ENCODE peak calls at places on chromosomes 16 and 17, in six cellular contexts. One of them, this sample, is unnamed.

GRCh38 chr17:35256629-35257028 is 13.8 kb downstream of the SLFN5 start:
- DNase-seq in Calu3: peak
- DNase-seq in PC-9: peak
- DNase-seq in nephron progenitor cell: no peak
- DNase-seq in heart left ventricle: no peak
- DNase-seq in choroid plexus epithelial cell: no peak
- DNase-seq in this sample: no peak

GRCh38 chr17:13776027-13776551 is 174.4 kb upstream of the HS3ST3A1 start:
- DNase-seq in PC-9: no peak
- DNase-seq in choroid plexus epithelial cell: no peak
- DNase-seq in Calu3: no peak
- DNase-seq in heart left ventricle: peak
- DNase-seq in nephron progenitor cell: no peak
- DNase-seq in this sample: no peak

GRCh38 chr16:2008009-2008526 is 1.6 kb downstream of the ZNF598 start:
- DNase-seq in heart left ventricle: peak
- DNase-seq in nephron progenitor cell: no peak
- DNase-seq in choroid plexus epithelial cell: peak
- DNase-seq in Calu3: peak
- DNase-seq in PC-9: peak
- DNase-seq in this sample: peak

GRCh38 chr17:68511254-68511670 is 968 bp upstream of the PRKAR1A start:
- DNase-seq in heart left ventricle: no peak
- DNase-seq in Calu3: no peak
- DNase-seq in PC-9: no peak
- DNase-seq in choroid plexus epithelial cell: no peak
- DNase-seq in nephron progenitor cell: no peak
- DNase-seq in this sample: no peak

GRCh38 chr16:76278976-76279375 is 1.8 kb downstream of the CNTNAP4 start:
- DNase-seq in choroid plexus epithelial cell: peak
- DNase-seq in nephron progenitor cell: no peak
- DNase-seq in heart left ventricle: no peak
- DNase-seq in PC-9: no peak
- DNase-seq in Calu3: no peak
- DNase-seq in this sample: peak

GRCh38 chr16:1331712-1332617 is 1.5 kb upstream of the BAIAP3 start:
- DNase-seq in PC-9: peak
- DNase-seq in Calu3: peak
- DNase-seq in heart left ventricle: peak
- DNase-seq in nephron progenitor cell: peak
- DNase-seq in choroid plexus epithelial cell: peak
- DNase-seq in this sample: peak

GRCh38 chr16:2428787-2429036 is 535 bp upstream of the CCNF start:
- DNase-seq in PC-9: no peak
- DNase-seq in heart left ventricle: no peak
- DNase-seq in choroid plexus epithelial cell: no peak
- DNase-seq in nephron progenitor cell: no peak
- DNase-seq in Calu3: no peak
- DNase-seq in this sample: no peak

GRCh38 chr16:57619133-57619605 is 9.3 kb upstream of the ADGRG1 start:
- DNase-seq in choroid plexus epithelial cell: no peak
- DNase-seq in heart left ventricle: peak
- DNase-seq in PC-9: no peak
- DNase-seq in Calu3: no peak
- DNase-seq in nephron progenitor cell: no peak
- DNase-seq in this sample: no peak

GRCh38 chr17:73555199-73555810 is 88.9 kb downstream of the SDK2 start:
- DNase-seq in heart left ventricle: no peak
- DNase-seq in nephron progenitor cell: no peak
- DNase-seq in Calu3: no peak
- DNase-seq in PC-9: no peak
- DNase-seq in choroid plexus epithelial cell: no peak
- DNase-seq in this sample: no peak

GRCh38 chr16:76681296-76681695 is 404.1 kb downstream of the CNTNAP4 start:
- DNase-seq in choroid plexus epithelial cell: no peak
- DNase-seq in PC-9: no peak
- DNase-seq in heart left ventricle: no peak
- DNase-seq in Calu3: no peak
- DNase-seq in nephron progenitor cell: no peak
- DNase-seq in this sample: no peak

GRCh38 chr17:77640916-77641605 is 317.4 kb upstream of the TNRC6C start:
- DNase-seq in nephron progenitor cell: no peak
- DNase-seq in PC-9: no peak
- DNase-seq in Calu3: no peak
- DNase-seq in heart left ventricle: no peak
- DNase-seq in choroid plexus epithelial cell: no peak
- DNase-seq in this sample: no peak

GRCh38 chr16:85746431-85747227 is 4.3 kb downstream of the C16orf74 start:
- DNase-seq in Calu3: peak
- DNase-seq in nephron progenitor cell: no peak
- DNase-seq in PC-9: peak
- DNase-seq in choroid plexus epithelial cell: no peak
- DNase-seq in heart left ventricle: no peak
- DNase-seq in this sample: peak

GRCh38 chr17:50511058-50511457 is 2.8 kb downstream of the MYCBPAP start:
- DNase-seq in choroid plexus epithelial cell: peak
- DNase-seq in heart left ventricle: no peak
- DNase-seq in nephron progenitor cell: no peak
- DNase-seq in Calu3: peak
- DNase-seq in PC-9: peak
- DNase-seq in this sample: peak

GRCh38 chr17:72632026-72632684 is 460.3 kb downstream of the SLC39A11 start:
- DNase-seq in nephron progenitor cell: no peak
- DNase-seq in PC-9: no peak
- DNase-seq in heart left ventricle: no peak
- DNase-seq in Calu3: peak
- DNase-seq in choroid plexus epithelial cell: no peak
- DNase-seq in this sample: no peak

GRCh38 chr17:31385428-31386285 is 5.8 kb upstream of the RAB11FIP4 start:
- DNase-seq in PC-9: no peak
- DNase-seq in nephron progenitor cell: no peak
- DNase-seq in heart left ventricle: no peak
- DNase-seq in choroid plexus epithelial cell: no peak
- DNase-seq in Calu3: no peak
- DNase-seq in this sample: no peak

GRCh38 chr16:29014561-29015029 is 29.7 kb downstream of the LAT start:
- DNase-seq in choroid plexus epithelial cell: no peak
- DNase-seq in PC-9: no peak
- DNase-seq in heart left ventricle: no peak
- DNase-seq in nephron progenitor cell: no peak
- DNase-seq in Calu3: no peak
- DNase-seq in this sample: no peak

GRCh38 chr17:51128089-51128488 is 7.4 kb upstream of the SPAG9 start:
- DNase-seq in Calu3: peak
- DNase-seq in heart left ventricle: no peak
- DNase-seq in choroid plexus epithelial cell: no peak
- DNase-seq in nephron progenitor cell: no peak
- DNase-seq in PC-9: no peak
- DNase-seq in this sample: peak

GRCh38 chr16:27806388-27806787 is 256.4 kb downstream of the KATNIP start:
- DNase-seq in heart left ventricle: no peak
- DNase-seq in Calu3: no peak
- DNase-seq in choroid plexus epithelial cell: no peak
- DNase-seq in nephron progenitor cell: no peak
- DNase-seq in PC-9: no peak
- DNase-seq in this sample: no peak

GRCh38 chr17:6231886-6232767 is 161.9 kb downstream of the WSCD1 start:
- DNase-seq in nephron progenitor cell: no peak
- DNase-seq in choroid plexus epithelial cell: peak
- DNase-seq in Calu3: peak
- DNase-seq in heart left ventricle: no peak
- DNase-seq in PC-9: no peak
- DNase-seq in this sample: no peak

GRCh38 chr17:77327181-77327565 is 186.4 kb downstream of the SEC14L1 start:
- DNase-seq in choroid plexus epithelial cell: no peak
- DNase-seq in PC-9: no peak
- DNase-seq in Calu3: no peak
- DNase-seq in nephron progenitor cell: no peak
- DNase-seq in heart left ventricle: peak
- DNase-seq in this sample: no peak

GRCh38 chr17:83010323-83011200 is 68.8 kb upstream of the METRNL start:
- DNase-seq in heart left ventricle: no peak
- DNase-seq in PC-9: no peak
- DNase-seq in nephron progenitor cell: no peak
- DNase-seq in choroid plexus epithelial cell: peak
- DNase-seq in Calu3: no peak
- DNase-seq in this sample: no peak

GRCh38 chr17:50347894-50348291 is 2.0 kb downstream of the XYLT2 start:
- DNase-seq in Calu3: no peak
- DNase-seq in PC-9: no peak
- DNase-seq in choroid plexus epithelial cell: no peak
- DNase-seq in nephron progenitor cell: no peak
- DNase-seq in heart left ventricle: no peak
- DNase-seq in this sample: no peak

GRCh38 chr17:29847118-29847517 is 82.9 kb downstream of the SSH2 start:
- DNase-seq in PC-9: no peak
- DNase-seq in heart left ventricle: no peak
- DNase-seq in choroid plexus epithelial cell: no peak
- DNase-seq in nephron progenitor cell: no peak
- DNase-seq in Calu3: no peak
- DNase-seq in this sample: no peak

GRCh38 chr16:3121843-3122467 is 9.6 kb downstream of the ZNF205 start:
- DNase-seq in nephron progenitor cell: no peak
- DNase-seq in Calu3: no peak
- DNase-seq in PC-9: no peak
- DNase-seq in choroid plexus epithelial cell: peak
- DNase-seq in heart left ventricle: no peak
- DNase-seq in this sample: peak

DNA sequence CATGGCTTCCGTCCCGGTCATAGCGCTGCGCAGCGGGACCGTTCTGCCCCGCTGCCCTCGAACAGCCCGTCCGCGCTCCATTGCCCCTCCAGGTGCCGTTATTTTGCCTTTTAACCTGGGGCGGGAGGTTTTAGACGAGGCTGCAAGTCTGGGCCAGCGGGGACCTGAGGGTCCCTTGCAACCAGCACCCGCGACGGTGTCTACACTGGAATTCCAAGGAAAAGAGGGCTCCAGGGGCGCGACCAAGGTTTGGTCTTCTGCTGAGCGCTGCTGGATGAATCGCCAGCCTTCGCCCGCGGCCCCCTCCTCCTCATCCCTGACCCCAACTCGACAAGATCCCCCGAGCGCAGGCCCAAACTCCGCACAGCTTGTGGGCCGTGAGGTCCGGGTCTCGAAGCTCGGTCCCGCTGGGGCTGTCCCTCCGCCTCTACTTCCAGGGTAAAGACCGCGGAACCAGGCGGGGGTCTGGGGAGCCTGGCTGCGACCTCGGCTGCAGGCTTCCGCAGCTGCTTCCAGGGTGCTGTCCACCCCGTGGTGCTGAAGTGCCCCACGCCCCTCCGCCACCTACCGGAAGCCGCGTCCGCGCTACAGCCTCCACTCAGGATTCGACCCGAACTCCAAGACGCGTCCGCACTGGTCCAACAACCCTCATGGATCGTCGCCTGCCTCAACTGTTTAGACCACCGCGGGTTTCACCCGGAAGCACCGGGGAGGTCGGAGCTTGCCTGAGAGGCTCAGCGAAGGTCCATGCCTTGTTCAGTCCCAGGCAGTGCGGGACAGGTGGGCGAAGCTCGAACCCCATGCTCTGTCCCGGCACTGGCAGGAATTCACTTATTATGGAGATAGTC is 10.1 kb upstream of the CA4 start:
- DNase-seq in Calu3: no peak
- DNase-seq in PC-9: peak
- DNase-seq in nephron progenitor cell: peak
- DNase-seq in choroid plexus epithelial cell: peak
- DNase-seq in heart left ventricle: peak
- DNase-seq in this sample: peak
- TF ChIP-seq CTCF in Calu3: no peak
- TF ChIP-seq CTCF in PC-9: no peak
- TF ChIP-seq CTCF in nephron progenitor cell: peak
- TF ChIP-seq CTCF in choroid plexus epithelial cell: peak
- TF ChIP-seq CTCF in heart left ventricle: peak
- TF ChIP-seq CTCF in this sample: peak

GRCh38 chr17:74748279-74748528 is 224 bp upstream of the NHERF1 start:
- DNase-seq in heart left ventricle: no peak
- DNase-seq in Calu3: no peak
- DNase-seq in PC-9: peak
- DNase-seq in nephron progenitor cell: no peak
- DNase-seq in choroid plexus epithelial cell: no peak
- DNase-seq in this sample: no peak
- TF ChIP-seq CTCF in heart left ventricle: peak
- TF ChIP-seq CTCF in Calu3: no peak
- TF ChIP-seq CTCF in PC-9: no peak
- TF ChIP-seq CTCF in nephron progenitor cell: no peak
- TF ChIP-seq CTCF in choroid plexus epithelial cell: no peak
- TF ChIP-seq CTCF in this sample: no peak

DNA sequence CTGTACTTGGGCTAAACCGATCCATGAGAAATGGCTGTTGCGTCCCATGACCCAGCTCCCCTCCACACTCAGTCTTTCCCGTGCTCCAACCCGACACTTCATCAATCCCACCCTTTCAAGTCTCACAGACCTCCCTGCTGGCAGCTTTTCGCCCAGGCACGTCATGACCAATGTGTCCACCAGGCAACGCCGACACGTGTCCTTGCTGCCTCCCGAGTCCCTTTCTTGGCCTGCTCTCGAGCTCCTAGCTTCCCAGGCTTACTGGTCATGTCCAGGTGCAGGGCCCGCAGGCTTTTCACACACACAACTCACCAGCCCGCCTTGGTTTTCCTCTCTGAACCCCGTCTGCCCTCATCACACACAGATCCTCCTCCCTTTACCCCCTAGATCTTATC is 12.2 kb downstream of the MNT start:
- DNase-seq in Calu3: no peak
- DNase-seq in heart left ventricle: no peak
- DNase-seq in choroid plexus epithelial cell: no peak
- DNase-seq in nephron progenitor cell: no peak
- DNase-seq in PC-9: no peak
- DNase-seq in this sample: no peak
- TF ChIP-seq CTCF in Calu3: no peak
- TF ChIP-seq CTCF in heart left ventricle: no peak
- TF ChIP-seq CTCF in choroid plexus epithelial cell: no peak
- TF ChIP-seq CTCF in nephron progenitor cell: no peak
- TF ChIP-seq CTCF in PC-9: no peak
- TF ChIP-seq CTCF in this sample: no peak

GRCh38 chr16:53415504-53415903 is 18.8 kb upstream of the RBL2 start:
- DNase-seq in Calu3: peak
- DNase-seq in choroid plexus epithelial cell: no peak
- DNase-seq in heart left ventricle: no peak
- DNase-seq in PC-9: peak
- DNase-seq in nephron progenitor cell: no peak
- DNase-seq in this sample: no peak

GRCh38 chr16:53417976-53418375 is 16.3 kb upstream of the RBL2 start:
- DNase-seq in Calu3: no peak
- DNase-seq in PC-9: no peak
- DNase-seq in nephron progenitor cell: no peak
- DNase-seq in heart left ventricle: no peak
- DNase-seq in choroid plexus epithelial cell: no peak
- DNase-seq in this sample: no peak

GRCh38 chr16:53417011-53417410 is 17.3 kb upstream of the RBL2 start:
- DNase-seq in Calu3: no peak
- DNase-seq in nephron progenitor cell: no peak
- DNase-seq in heart left ventricle: no peak
- DNase-seq in PC-9: no peak
- DNase-seq in choroid plexus epithelial cell: peak
- DNase-seq in this sample: peak

DNA sequence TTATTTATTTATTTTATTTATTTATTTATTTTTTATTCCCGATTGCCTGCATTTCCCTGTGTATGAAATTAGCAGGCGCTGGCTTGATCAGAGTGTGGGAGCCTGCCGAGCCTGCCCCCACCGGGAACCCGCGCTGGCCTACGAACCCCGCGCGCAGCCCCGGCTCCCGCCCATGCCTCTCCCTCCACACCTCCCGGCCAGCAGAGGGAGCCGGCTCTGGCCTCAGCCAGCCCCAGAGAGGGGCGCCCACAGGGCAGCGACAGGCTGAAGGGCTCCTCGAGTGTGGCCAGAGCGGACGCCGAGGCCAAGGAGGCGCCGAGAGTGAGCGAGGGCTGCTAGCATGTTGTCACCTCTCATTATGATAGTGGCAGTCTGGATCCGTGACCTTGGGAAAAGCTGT is 13.0 kb upstream of the RBL2 start:
- DNase-seq in heart left ventricle: no peak
- DNase-seq in PC-9: no peak
- DNase-seq in nephron progenitor cell: no peak
- DNase-seq in Calu3: no peak
- DNase-seq in choroid plexus epithelial cell: no peak
- DNase-seq in this sample: no peak
- TF ChIP-seq CTCF in heart left ventricle: no peak
- TF ChIP-seq CTCF in PC-9: no peak
- TF ChIP-seq CTCF in nephron progenitor cell: no peak
- TF ChIP-seq CTCF in Calu3: peak
- TF ChIP-seq CTCF in choroid plexus epithelial cell: no peak
- TF ChIP-seq CTCF in this sample: no peak